ENCODE peak calls at places on chromosomes 7 and 10, in eight cellular contexts. Q, B, I, T, O, C, L and Z are unnamed samples.

GRCh38 chr7:3307437-3307836 is 6.4 kb downstream of the SDK1 start:
- DNase-seq in T (no peak), O (no peak), I (no peak), C (no peak), L (no peak), B (no peak), Q (no peak), Z (no peak)

GRCh38 chr7:832292-832967 is at the start of gene SUN1:
- DNase-seq in I (peak), O (peak), Q (no peak), C (peak), L (no peak), T (peak), B (no peak), Z (peak)

GRCh38 chr10:15636446-15636845 is 83.3 kb downstream of the ITGA8 start:
- DNase-seq in B (no peak), O (no peak), I (no peak), C (no peak), L (no peak), Q (no peak), T (no peak), Z (no peak)

GRCh38 chr7:44308741-44309270 is 16.6 kb downstream of the CAMK2B start:
- DNase-seq in L (no peak), B (no peak), I (no peak), Q (no peak), C (peak), T (no peak), O (no peak), Z (no peak)

GRCh38 chr7:107505997-107506682 is 36.3 kb downstream of the GPR22 start:
- DNase-seq in B (peak), I (no peak), L (no peak), C (no peak), O (peak), Q (no peak), T (no peak), Z (no peak)

GRCh38 chr7:114631249-114631822 is 216.7 kb downstream of the FOXP2 start:
- DNase-seq in Q (no peak), T (no peak), C (no peak), O (no peak), I (no peak), B (peak), L (no peak), Z (no peak)

GRCh38 chr7:65722361-65722792 is 150.5 kb upstream of the VKORC1L1 start:
- DNase-seq in I (peak), Q (peak), L (peak), O (peak), B (peak), T (peak), C (no peak), Z (peak)

GRCh38 chr7:94436018-94436604 is 41.4 kb downstream of the COL1A2 start:
- DNase-seq in O (peak), Q (no peak), T (peak), B (peak), L (peak), I (peak), C (peak), Z (peak)

GRCh38 chr10:119283818-119284217 is 76.4 kb downstream of the GRK5 start:
- DNase-seq in B (no peak), T (no peak), I (no peak), Q (no peak), O (no peak), L (no peak), C (no peak), Z (no peak)

GRCh38 chr10:13536674-13537366 is 8.0 kb upstream of the BEND7 start:
- DNase-seq in Q (peak), O (peak), T (no peak), B (peak), I (peak), C (peak), L (peak), Z (no peak)

GRCh38 chr10:48648172-48648942 is 36.3 kb upstream of the WDFY4 start:
- DNase-seq in L (no peak), B (no peak), O (no peak), T (no peak), I (no peak), C (no peak), Q (no peak), Z (no peak)

GRCh38 chr10:56319386-56319785 is 41.7 kb downstream of the ZWINT start:
- DNase-seq in Q (no peak), O (no peak), L (no peak), I (peak), T (no peak), C (no peak), B (no peak), Z (no peak)

GRCh38 chr10:131279516-131279915 is 32.0 kb downstream of the TCERG1L start:
- DNase-seq in Q (no peak), C (no peak), I (no peak), O (no peak), L (no peak), B (no peak), T (no peak), Z (no peak)

GRCh38 chr10:72812798-72813430 is 80.6 kb upstream of the OIT3 start:
- DNase-seq in L (no peak), T (no peak), I (peak), C (no peak), O (no peak), Q (no peak), B (no peak), Z (no peak)

GRCh38 chr10:7211857-7212577 is 198.8 kb downstream of the SFMBT2 start:
- DNase-seq in I (no peak), Q (no peak), O (no peak), T (no peak), C (no peak), B (no peak), L (no peak), Z (no peak)

GRCh38 chr10:78960316-78960800 is 108.4 kb upstream of the ZMIZ1 start:
- DNase-seq in B (no peak), Q (peak), O (no peak), C (peak), L (no peak), I (peak), T (no peak), Z (no peak)

GRCh38 chr7:128743112-128743772 is 4.1 kb downstream of the CALU start:
- DNase-seq in B (no peak), O (no peak), L (no peak), Q (no peak), C (no peak), T (no peak), I (no peak), Z (no peak)

GRCh38 chr10:32982911-32983310 is 24.9 kb upstream of the ITGB1 start:
- DNase-seq in L (no peak), C (no peak), Q (no peak), O (no peak), I (peak), T (no peak), B (no peak), Z (no peak)

GRCh38 chr7:22387583-22387982 is 30.6 kb upstream of the RAPGEF5 start:
- DNase-seq in T (no peak), C (no peak), Q (peak), O (no peak), B (no peak), I (no peak), L (no peak), Z (no peak)

GRCh38 chr7:134605978-134606923 is 40.4 kb upstream of the BPGM start:
- DNase-seq in I (peak), T (peak), C (peak), O (peak), B (peak), L (peak), Q (peak), Z (peak)

GRCh38 chr7:378041-378420 is 88.1 kb downstream of the FOXL3 start:
- DNase-seq in L (no peak), Q (no peak), O (no peak), C (no peak), T (no peak), I (no peak), B (no peak), Z (no peak)

GRCh38 chr10:122402548-122403131 is 28.1 kb downstream of the PLEKHA1 start:
- DNase-seq in I (no peak), L (no peak), C (no peak), Q (no peak), O (no peak), B (no peak), T (no peak), Z (no peak)